ENCODE peak calls at places on chromosomes 5 and 9, in six cellular contexts. One of them, this sample, is unnamed.

GRCh38 chr5:154077692-154078091 is 38.9 kb downstream of the MFAP3 start:
- DNase-seq in RPMI8226: no peak
- DNase-seq in epithelial cell of esophagus: peak; percentile 54
- DNase-seq in AG10803: peak; percentile 54
- DNase-seq in stimulated activated CD4-positive, alpha-beta T cell treated with anti-CD3 and anti-CD28 coated beads, Interleukin-2, amount 100 ng/mL, for 48 hours: no peak
- DNase-seq in HAP-1: no peak
- DNase-seq in this sample: peak; percentile 31

GRCh38 chr5:132253452-132254320 is 3.8 kb upstream of the PDLIM4 start:
- DNase-seq in RPMI8226: no peak
- DNase-seq in epithelial cell of esophagus: peak; percentile 30
- DNase-seq in AG10803: no peak
- DNase-seq in stimulated activated CD4-positive, alpha-beta T cell treated with anti-CD3 and anti-CD28 coated beads, Interleukin-2, amount 100 ng/mL, for 48 hours: no peak
- DNase-seq in HAP-1: no peak
- DNase-seq in this sample: no peak

GRCh38 chr5:168795943-168796342 is 216.8 kb upstream of the PANK3 start:
- DNase-seq in RPMI8226: no peak
- DNase-seq in epithelial cell of esophagus: no peak
- DNase-seq in AG10803: no peak
- DNase-seq in stimulated activated CD4-positive, alpha-beta T cell treated with anti-CD3 and anti-CD28 coated beads, Interleukin-2, amount 100 ng/mL, for 48 hours: no peak
- DNase-seq in HAP-1: no peak
- DNase-seq in this sample: no peak

GRCh38 chr5:157464518-157465171 is 4.6 kb downstream of the NIPAL4 start:
- DNase-seq in RPMI8226: peak; percentile 23
- DNase-seq in epithelial cell of esophagus: peak; percentile 98
- DNase-seq in AG10803: peak; percentile 92
- DNase-seq in stimulated activated CD4-positive, alpha-beta T cell treated with anti-CD3 and anti-CD28 coated beads, Interleukin-2, amount 100 ng/mL, for 48 hours: peak; percentile 37
- DNase-seq in HAP-1: no peak
- DNase-seq in this sample: peak; percentile 97

GRCh38 chr9:75903785-75904360 is 13.4 kb downstream of the PCSK5 start:
- DNase-seq in RPMI8226: no peak
- DNase-seq in epithelial cell of esophagus: peak; percentile 83
- DNase-seq in AG10803: no peak
- DNase-seq in stimulated activated CD4-positive, alpha-beta T cell treated with anti-CD3 and anti-CD28 coated beads, Interleukin-2, amount 100 ng/mL, for 48 hours: no peak
- DNase-seq in HAP-1: no peak
- DNase-seq in this sample: peak; percentile 4

GRCh38 chr9:104835163-104835562 is 71.2 kb downstream of the NIPSNAP3B start:
- DNase-seq in RPMI8226: no peak
- DNase-seq in epithelial cell of esophagus: no peak
- DNase-seq in AG10803: no peak
- DNase-seq in stimulated activated CD4-positive, alpha-beta T cell treated with anti-CD3 and anti-CD28 coated beads, Interleukin-2, amount 100 ng/mL, for 48 hours: no peak
- DNase-seq in HAP-1: no peak
- DNase-seq in this sample: no peak

GRCh38 chr9:136564379-136564988 is 18.6 kb upstream of the NOTCH1 start:
- DNase-seq in RPMI8226: peak; percentile 71
- DNase-seq in epithelial cell of esophagus: no peak
- DNase-seq in AG10803: peak; percentile 88
- DNase-seq in stimulated activated CD4-positive, alpha-beta T cell treated with anti-CD3 and anti-CD28 coated beads, Interleukin-2, amount 100 ng/mL, for 48 hours: no peak
- DNase-seq in HAP-1: no peak
- DNase-seq in this sample: peak; percentile 81

GRCh38 chr5:132951858-132952257 is 11.6 kb downstream of the AFF4 start:
- DNase-seq in RPMI8226: no peak
- DNase-seq in epithelial cell of esophagus: no peak
- DNase-seq in AG10803: no peak
- DNase-seq in stimulated activated CD4-positive, alpha-beta T cell treated with anti-CD3 and anti-CD28 coated beads, Interleukin-2, amount 100 ng/mL, for 48 hours: no peak
- DNase-seq in HAP-1: no peak
- DNase-seq in this sample: no peak

GRCh38 chr5:106397700-106398099 is 1273.0 kb downstream of the EFNA5 start:
- DNase-seq in RPMI8226: no peak
- DNase-seq in epithelial cell of esophagus: peak; percentile 97
- DNase-seq in AG10803: peak; percentile 91
- DNase-seq in stimulated activated CD4-positive, alpha-beta T cell treated with anti-CD3 and anti-CD28 coated beads, Interleukin-2, amount 100 ng/mL, for 48 hours: no peak
- DNase-seq in HAP-1: no peak
- DNase-seq in this sample: peak; percentile 85

GRCh38 chr5:96432245-96433065 is 593 bp downstream of the PCSK1 start:
- DNase-seq in RPMI8226: no peak
- DNase-seq in epithelial cell of esophagus: no peak
- DNase-seq in AG10803: peak; percentile 19
- DNase-seq in stimulated activated CD4-positive, alpha-beta T cell treated with anti-CD3 and anti-CD28 coated beads, Interleukin-2, amount 100 ng/mL, for 48 hours: no peak
- DNase-seq in HAP-1: no peak
- DNase-seq in this sample: no peak

GRCh38 chr9:109640232-109641078 is 139.5 kb upstream of the PALM2AKAP2 start:
- DNase-seq in RPMI8226: no peak
- DNase-seq in epithelial cell of esophagus: peak; percentile 58
- DNase-seq in AG10803: peak; percentile 16
- DNase-seq in stimulated activated CD4-positive, alpha-beta T cell treated with anti-CD3 and anti-CD28 coated beads, Interleukin-2, amount 100 ng/mL, for 48 hours: no peak
- DNase-seq in HAP-1: no peak
- DNase-seq in this sample: peak; percentile 50

GRCh38 chr5:180323929-180324632 is 29.1 kb downstream of the GFPT2 start:
- DNase-seq in RPMI8226: no peak
- DNase-seq in epithelial cell of esophagus: peak; percentile 67
- DNase-seq in AG10803: peak; percentile 61
- DNase-seq in stimulated activated CD4-positive, alpha-beta T cell treated with anti-CD3 and anti-CD28 coated beads, Interleukin-2, amount 100 ng/mL, for 48 hours: no peak
- DNase-seq in HAP-1: no peak
- DNase-seq in this sample: no peak

GRCh38 chr5:39616131-39616530 is 191.4 kb upstream of the DAB2 start:
- DNase-seq in RPMI8226: no peak
- DNase-seq in epithelial cell of esophagus: peak; percentile 17
- DNase-seq in AG10803: no peak
- DNase-seq in stimulated activated CD4-positive, alpha-beta T cell treated with anti-CD3 and anti-CD28 coated beads, Interleukin-2, amount 100 ng/mL, for 48 hours: no peak
- DNase-seq in HAP-1: no peak
- DNase-seq in this sample: no peak

GRCh38 chr5:87076931-87077330 is 190.8 kb upstream of the RASA1 start:
- DNase-seq in RPMI8226: no peak
- DNase-seq in epithelial cell of esophagus: peak; percentile 80
- DNase-seq in AG10803: no peak
- DNase-seq in stimulated activated CD4-positive, alpha-beta T cell treated with anti-CD3 and anti-CD28 coated beads, Interleukin-2, amount 100 ng/mL, for 48 hours: no peak
- DNase-seq in HAP-1: no peak
- DNase-seq in this sample: no peak

GRCh38 chr9:116697341-116697740 is 10.2 kb downstream of the TRIM32 start:
- DNase-seq in RPMI8226: no peak
- DNase-seq in epithelial cell of esophagus: peak; percentile 46
- DNase-seq in AG10803: peak; percentile 71
- DNase-seq in stimulated activated CD4-positive, alpha-beta T cell treated with anti-CD3 and anti-CD28 coated beads, Interleukin-2, amount 100 ng/mL, for 48 hours: no peak
- DNase-seq in HAP-1: no peak
- DNase-seq in this sample: peak; percentile 97

GRCh38 chr5:175814676-175815075 is 56.7 kb upstream of the CPLX2 start:
- DNase-seq in RPMI8226: no peak
- DNase-seq in epithelial cell of esophagus: peak; percentile 17
- DNase-seq in AG10803: peak; percentile 79
- DNase-seq in stimulated activated CD4-positive, alpha-beta T cell treated with anti-CD3 and anti-CD28 coated beads, Interleukin-2, amount 100 ng/mL, for 48 hours: no peak
- DNase-seq in HAP-1: no peak
- DNase-seq in this sample: peak; percentile 91

GRCh38 chr5:33120671-33121070 is 320.1 kb upstream of the TARS1 start:
- DNase-seq in RPMI8226: no peak
- DNase-seq in epithelial cell of esophagus: no peak
- DNase-seq in AG10803: peak; percentile 91
- DNase-seq in stimulated activated CD4-positive, alpha-beta T cell treated with anti-CD3 and anti-CD28 coated beads, Interleukin-2, amount 100 ng/mL, for 48 hours: no peak
- DNase-seq in HAP-1: no peak
- DNase-seq in this sample: peak; percentile 94

GRCh38 chr5:108266235-108266634 is 115.7 kb downstream of the FBXL17 start:
- DNase-seq in RPMI8226: no peak
- DNase-seq in epithelial cell of esophagus: peak; percentile 51
- DNase-seq in AG10803: peak; percentile 32
- DNase-seq in stimulated activated CD4-positive, alpha-beta T cell treated with anti-CD3 and anti-CD28 coated beads, Interleukin-2, amount 100 ng/mL, for 48 hours: no peak
- DNase-seq in HAP-1: no peak
- DNase-seq in this sample: peak; percentile 9

GRCh38 chr9:135077497-135078200 is 9.8 kb upstream of the OLFM1 start:
- DNase-seq in RPMI8226: peak; percentile 80
- DNase-seq in epithelial cell of esophagus: no peak
- DNase-seq in AG10803: peak; percentile 11
- DNase-seq in stimulated activated CD4-positive, alpha-beta T cell treated with anti-CD3 and anti-CD28 coated beads, Interleukin-2, amount 100 ng/mL, for 48 hours: no peak
- DNase-seq in HAP-1: no peak
- DNase-seq in this sample: peak; percentile 25

GRCh38 chr5:151617841-151618710 is 26.9 kb upstream of the FAT2 start:
- DNase-seq in RPMI8226: no peak
- DNase-seq in epithelial cell of esophagus: peak; percentile 79
- DNase-seq in AG10803: no peak
- DNase-seq in stimulated activated CD4-positive, alpha-beta T cell treated with anti-CD3 and anti-CD28 coated beads, Interleukin-2, amount 100 ng/mL, for 48 hours: no peak
- DNase-seq in HAP-1: no peak
- DNase-seq in this sample: no peak

GRCh38 chr9:113963017-113963620 is 87.0 kb downstream of the ZNF618 start:
- DNase-seq in RPMI8226: peak; percentile 21
- DNase-seq in epithelial cell of esophagus: peak; percentile 71
- DNase-seq in AG10803: peak; percentile 44
- DNase-seq in stimulated activated CD4-positive, alpha-beta T cell treated with anti-CD3 and anti-CD28 coated beads, Interleukin-2, amount 100 ng/mL, for 48 hours: peak; percentile 23
- DNase-seq in HAP-1: peak; percentile 46
- DNase-seq in this sample: peak; percentile 72

GRCh38 chr5:59583151-59583809 is 310.2 kb downstream of the PDE4D start:
- DNase-seq in RPMI8226: no peak
- DNase-seq in epithelial cell of esophagus: no peak
- DNase-seq in AG10803: no peak
- DNase-seq in stimulated activated CD4-positive, alpha-beta T cell treated with anti-CD3 and anti-CD28 coated beads, Interleukin-2, amount 100 ng/mL, for 48 hours: no peak
- DNase-seq in HAP-1: no peak
- DNase-seq in this sample: no peak

GRCh38 chr5:16005210-16005609 is 174.4 kb downstream of the MARCHF11 start:
- DNase-seq in RPMI8226: no peak
- DNase-seq in epithelial cell of esophagus: no peak
- DNase-seq in AG10803: no peak
- DNase-seq in stimulated activated CD4-positive, alpha-beta T cell treated with anti-CD3 and anti-CD28 coated beads, Interleukin-2, amount 100 ng/mL, for 48 hours: no peak
- DNase-seq in HAP-1: no peak
- DNase-seq in this sample: no peak

GRCh38 chr9:35749515-35750255 is 598 bp downstream of the RGP1 start:
- DNase-seq in RPMI8226: peak; percentile 60
- DNase-seq in epithelial cell of esophagus: peak; percentile 40
- DNase-seq in AG10803: no peak
- DNase-seq in stimulated activated CD4-positive, alpha-beta T cell treated with anti-CD3 and anti-CD28 coated beads, Interleukin-2, amount 100 ng/mL, for 48 hours: no peak
- DNase-seq in HAP-1: no peak
- DNase-seq in this sample: peak; percentile 22

GRCh38 chr5:21654-22233 is 70.2 kb upstream of the PLEKHG4B start:
- DNase-seq in RPMI8226: peak; percentile 81
- DNase-seq in epithelial cell of esophagus: no peak
- DNase-seq in AG10803: peak; percentile 31
- DNase-seq in stimulated activated CD4-positive, alpha-beta T cell treated with anti-CD3 and anti-CD28 coated beads, Interleukin-2, amount 100 ng/mL, for 48 hours: no peak
- DNase-seq in HAP-1: no peak
- DNase-seq in this sample: peak; percentile 42

GRCh38 chr5:154757647-154758406 is 2.6 kb downstream of the LARP1 start:
- DNase-seq in RPMI8226: peak; percentile 55
- DNase-seq in epithelial cell of esophagus: peak; percentile 86
- DNase-seq in AG10803: peak; percentile 52
- DNase-seq in stimulated activated CD4-positive, alpha-beta T cell treated with anti-CD3 and anti-CD28 coated beads, Interleukin-2, amount 100 ng/mL, for 48 hours: peak; percentile 31
- DNase-seq in HAP-1: no peak
- DNase-seq in this sample: peak; percentile 6

GRCh38 chr9:38440511-38440910 is 16.3 kb upstream of the IGFBPL1 start:
- DNase-seq in RPMI8226: no peak
- DNase-seq in epithelial cell of esophagus: no peak
- DNase-seq in AG10803: no peak
- DNase-seq in stimulated activated CD4-positive, alpha-beta T cell treated with anti-CD3 and anti-CD28 coated beads, Interleukin-2, amount 100 ng/mL, for 48 hours: no peak
- DNase-seq in HAP-1: no peak
- DNase-seq in this sample: no peak

GRCh38 chr5:134527156-134527960 is 1.9 kb downstream of the JADE2 start:
- DNase-seq in RPMI8226: peak; percentile 79
- DNase-seq in epithelial cell of esophagus: peak; percentile 90
- DNase-seq in AG10803: peak; percentile 85
- DNase-seq in stimulated activated CD4-positive, alpha-beta T cell treated with anti-CD3 and anti-CD28 coated beads, Interleukin-2, amount 100 ng/mL, for 48 hours: peak; percentile 74
- DNase-seq in HAP-1: peak; percentile 84
- DNase-seq in this sample: peak; percentile 92

GRCh38 chr9:69115621-69116020 is 58.5 kb upstream of the TJP2 start:
- DNase-seq in RPMI8226: no peak
- DNase-seq in epithelial cell of esophagus: peak; percentile 21
- DNase-seq in AG10803: peak; percentile 81
- DNase-seq in stimulated activated CD4-positive, alpha-beta T cell treated with anti-CD3 and anti-CD28 coated beads, Interleukin-2, amount 100 ng/mL, for 48 hours: no peak
- DNase-seq in HAP-1: no peak
- DNase-seq in this sample: peak; percentile 24

GRCh38 chr5:8550921-8551320 is 682.0 kb downstream of the MTRR start:
- DNase-seq in RPMI8226: no peak
- DNase-seq in epithelial cell of esophagus: no peak
- DNase-seq in AG10803: no peak
- DNase-seq in stimulated activated CD4-positive, alpha-beta T cell treated with anti-CD3 and anti-CD28 coated beads, Interleukin-2, amount 100 ng/mL, for 48 hours: no peak
- DNase-seq in HAP-1: no peak
- DNase-seq in this sample: peak; percentile 1

GRCh38 chr5:68288756-68289134 is 73.2 kb downstream of the PIK3R1 start:
- DNase-seq in RPMI8226: peak; percentile 24
- DNase-seq in epithelial cell of esophagus: no peak
- DNase-seq in AG10803: no peak
- DNase-seq in stimulated activated CD4-positive, alpha-beta T cell treated with anti-CD3 and anti-CD28 coated beads, Interleukin-2, amount 100 ng/mL, for 48 hours: no peak
- DNase-seq in HAP-1: no peak
- DNase-seq in this sample: no peak

GRCh38 chr5:73694089-73694488 is 68.1 kb downstream of the ARHGEF28 start:
- DNase-seq in RPMI8226: no peak
- DNase-seq in epithelial cell of esophagus: no peak
- DNase-seq in AG10803: no peak
- DNase-seq in stimulated activated CD4-positive, alpha-beta T cell treated with anti-CD3 and anti-CD28 coated beads, Interleukin-2, amount 100 ng/mL, for 48 hours: no peak
- DNase-seq in HAP-1: no peak
- DNase-seq in this sample: no peak

GRCh38 chr9:72911247-72911775 is 41.5 kb downstream of the ALDH1A1 start:
- DNase-seq in RPMI8226: no peak
- DNase-seq in epithelial cell of esophagus: no peak
- DNase-seq in AG10803: no peak
- DNase-seq in stimulated activated CD4-positive, alpha-beta T cell treated with anti-CD3 and anti-CD28 coated beads, Interleukin-2, amount 100 ng/mL, for 48 hours: no peak
- DNase-seq in HAP-1: no peak
- DNase-seq in this sample: no peak

GRCh38 chr5:146223179-146223578 is 19.8 kb downstream of the RBM27 start:
- DNase-seq in RPMI8226: no peak
- DNase-seq in epithelial cell of esophagus: no peak
- DNase-seq in AG10803: no peak
- DNase-seq in stimulated activated CD4-positive, alpha-beta T cell treated with anti-CD3 and anti-CD28 coated beads, Interleukin-2, amount 100 ng/mL, for 48 hours: no peak
- DNase-seq in HAP-1: no peak
- DNase-seq in this sample: no peak

GRCh38 chr5:31021181-31021624 is 172.3 kb upstream of the CDH6 start:
- DNase-seq in RPMI8226: no peak
- DNase-seq in epithelial cell of esophagus: peak; percentile 68
- DNase-seq in AG10803: no peak
- DNase-seq in stimulated activated CD4-positive, alpha-beta T cell treated with anti-CD3 and anti-CD28 coated beads, Interleukin-2, amount 100 ng/mL, for 48 hours: no peak
- DNase-seq in HAP-1: no peak
- DNase-seq in this sample: peak; percentile 32

GRCh38 chr9:110777201-110777842 is 108.7 kb downstream of the MUSK start:
- DNase-seq in RPMI8226: no peak
- DNase-seq in epithelial cell of esophagus: no peak
- DNase-seq in AG10803: no peak
- DNase-seq in stimulated activated CD4-positive, alpha-beta T cell treated with anti-CD3 and anti-CD28 coated beads, Interleukin-2, amount 100 ng/mL, for 48 hours: no peak
- DNase-seq in HAP-1: no peak
- DNase-seq in this sample: peak; percentile 53

GRCh38 chr5:145903862-145904261 is 31.0 kb upstream of the GRXCR2 start:
- DNase-seq in RPMI8226: no peak
- DNase-seq in epithelial cell of esophagus: peak; percentile 26
- DNase-seq in AG10803: peak; percentile 67
- DNase-seq in stimulated activated CD4-positive, alpha-beta T cell treated with anti-CD3 and anti-CD28 coated beads, Interleukin-2, amount 100 ng/mL, for 48 hours: no peak
- DNase-seq in HAP-1: no peak
- DNase-seq in this sample: peak; percentile 83

GRCh38 chr5:128693779-128694178 is 155.7 kb upstream of the FBN2 start:
- DNase-seq in RPMI8226: no peak
- DNase-seq in epithelial cell of esophagus: peak; percentile 20
- DNase-seq in AG10803: no peak
- DNase-seq in stimulated activated CD4-positive, alpha-beta T cell treated with anti-CD3 and anti-CD28 coated beads, Interleukin-2, amount 100 ng/mL, for 48 hours: no peak
- DNase-seq in HAP-1: no peak
- DNase-seq in this sample: peak; percentile 58